ENCODE peak calls at places on chromosomes 5 and 9, in four cellular contexts. E is neural progenitor cell, R is right cardiac atrium, K is BE2C. N is an unnamed sample.

GRCh38 chr9:114989600-114990410 is 59.4 kb upstream of the TNFSF8 start:
- DNase-seq in E (no peak), K (no peak), R (no peak), N (no peak)

GRCh38 chr5:41415242-41415641 is 95.2 kb downstream of the PLCXD3 start:
- DNase-seq in K (no peak), E (no peak), R (no peak), N (no peak)

GRCh38 chr5:179168636-179169035 is 108.5 kb downstream of the ZNF354C start:
- DNase-seq in E (no peak), K (no peak), R (peak), N (no peak)

GRCh38 chr5:138573949-138574670 is 1.1 kb downstream of the HSPA9 start:
- DNase-seq in E (no peak), R (no peak), K (no peak), N (no peak)

GRCh38 chr5:133232011-133232410 is 180.2 kb downstream of the HSPA4 start:
- DNase-seq in K (no peak), E (no peak), R (no peak), N (no peak)

GRCh38 chr5:57845025-57845424 is 362.4 kb upstream of the ACTBL2 start:
- DNase-seq in E (no peak), R (no peak), K (no peak), N (no peak)

GRCh38 chr5:171747061-171747859 is 38.4 kb upstream of the SMIM23 start:
- DNase-seq in K (no peak), E (no peak), R (no peak), N (no peak)

GRCh38 chr5:177526191-177526590 is 9.4 kb upstream of the DDX41 start:
- DNase-seq in K (no peak), R (no peak), E (no peak), N (no peak)

GRCh38 chr9:2260401-2261306 is 245.5 kb downstream of the SMARCA2 start:
- DNase-seq in E (no peak), K (peak), R (no peak), N (no peak)

GRCh38 chr5:164048527-164048926 is 543.1 kb downstream of the MAT2B start:
- DNase-seq in K (no peak), E (no peak), R (no peak), N (no peak)

GRCh38 chr9:113316032-113316431 is 12.9 kb upstream of the RNF183 start:
- DNase-seq in K (no peak), E (peak), R (no peak), N (no peak)

GRCh38 chr9:97905228-97905627 is 17.1 kb downstream of the TRMO start:
- DNase-seq in K (no peak), E (no peak), R (no peak), N (no peak)

GRCh38 chr5:142109356-142110045 is 922 bp downstream of the NDFIP1 start:
- DNase-seq in K (peak), E (peak), R (no peak), N (no peak)

GRCh38 chr9:33426843-33427293 is 20.5 kb downstream of the AQP3 start:
- DNase-seq in E (no peak), K (peak), R (no peak), N (no peak)

GRCh38 chr5:160961030-160961429 is 109.0 kb upstream of the ATP10B start:
- DNase-seq in K (no peak), R (no peak), E (no peak), N (no peak)